ENCODE peak calls at places on chromosomes 13 and 19, in eight cellular contexts. G is endodermal cell, D is H1, A is tibial artery, U is right lobe of liver, J is OCI-LY7, E is mucosa of descending colon, W is thyroid gland. P is an unnamed sample.

GRCh38 chr19:40539070-40539469 is 37.6 kb upstream of the SHKBP1 start:
- DNase-seq in W (no peak), A (no peak), G (no peak), J (no peak), E (no peak), U (no peak), D (no peak), P (no peak)

GRCh38 chr19:35846038-35846668 is 6.2 kb downstream of the NPHS1 start:
- DNase-seq in E (no peak), A (no peak), J (no peak), D (peak; percentile 61), W (no peak), U (no peak), G (peak; percentile 73), P (no peak)

GRCh38 chr13:24927810-24928404 is 163.9 kb downstream of the RNF17 start:
- DNase-seq in A (no peak), U (no peak), J (no peak), D (no peak), G (no peak), W (no peak), E (no peak), P (no peak)

GRCh38 chr13:36981156-36981743 is 17.9 kb downstream of the ALG5 start:
- DNase-seq in W (no peak), D (no peak), U (no peak), G (no peak), A (no peak), E (no peak), J (peak; percentile 76), P (no peak)

GRCh38 chr19:18795540-18795939 is 4.4 kb upstream of the COMP start:
- DNase-seq in W (no peak), G (peak; percentile 59), J (no peak), E (no peak), A (no peak), U (no peak), D (no peak), P (no peak)

GRCh38 chr13:106533940-106534843 is 1.3 kb downstream of the EFNB2 start:
- DNase-seq in A (peak; percentile 40), J (no peak), G (peak; percentile 79), E (peak; percentile 71), D (peak; percentile 72), W (peak; percentile 61), U (peak; percentile 62), P (no peak)

GRCh38 chr13:33932765-33933406 is 114.9 kb downstream of the RFC3 start:
- DNase-seq in J (no peak), G (no peak), A (no peak), D (no peak), W (no peak), U (no peak), E (no peak), P (no peak)

GRCh38 chr13:31767175-31767900 is 28.0 kb downstream of the RXFP2 start:
- DNase-seq in E (no peak), A (no peak), J (no peak), G (no peak), W (no peak), U (no peak), D (no peak), P (no peak)

GRCh38 chr13:22801402-22802003 is 379.3 kb upstream of the SGCG start:
- DNase-seq in A (no peak), G (no peak), E (no peak), U (no peak), J (peak; percentile 20), D (no peak), W (no peak), P (no peak)

GRCh38 chr13:76717092-76717491 is 169.1 kb downstream of the KCTD12 start:
- DNase-seq in W (no peak), J (no peak), A (no peak), G (no peak), E (no peak), U (no peak), D (no peak), P (no peak)

DNA sequence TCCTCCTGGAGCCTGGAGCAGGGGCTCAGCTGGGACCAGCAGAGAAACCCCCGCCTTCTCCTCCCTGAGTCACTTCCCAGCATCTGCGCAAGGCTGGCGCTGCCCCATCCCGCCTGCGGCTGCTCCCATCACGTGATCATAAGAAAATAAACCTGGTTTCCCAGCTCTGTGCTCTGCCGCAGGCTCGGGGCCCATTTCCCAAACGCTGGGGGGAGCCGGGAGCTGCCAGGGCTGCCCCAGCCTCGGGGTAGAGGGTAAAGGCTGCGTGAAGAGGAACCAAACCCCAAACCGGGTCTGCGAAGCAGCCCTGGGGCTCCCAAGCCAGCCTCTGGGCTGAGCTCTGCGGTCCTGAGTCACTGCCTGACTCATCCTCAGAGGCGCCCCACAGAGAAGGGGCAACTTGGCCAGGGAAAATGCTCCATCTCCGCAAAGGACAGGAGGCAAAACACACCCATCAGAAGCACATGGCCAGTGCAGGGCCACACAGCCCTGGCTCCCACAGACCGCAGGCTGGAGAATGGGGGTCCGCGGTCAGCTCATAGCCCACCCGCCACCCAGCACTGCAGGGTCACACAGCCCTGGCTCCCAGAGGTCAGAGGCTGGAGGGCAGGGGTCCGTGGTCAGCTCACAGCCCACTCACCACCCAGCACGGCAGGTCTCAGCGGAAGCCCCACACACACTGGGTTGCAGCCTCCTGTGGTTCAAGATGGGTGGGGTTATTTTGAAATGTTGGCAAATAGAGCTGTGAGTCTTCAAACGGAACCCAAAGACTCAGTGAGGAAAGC is 67.1 kb downstream of the RASA3 start:
- DNase-seq in D (peak; percentile 77), E (peak; percentile 76), W (peak; percentile 66), U (peak; percentile 81), G (peak; percentile 93), A (peak; percentile 91), J (no peak), P (peak; percentile 94)
- H3K4me3 ChIP-seq in D (no peak overlapping the region), E (no peak overlapping the region), W (no peak overlapping the region), U (peak overlapping the region; percentile 15), G (no peak overlapping the region), A (peak overlapping the region; percentile 51), J (no peak overlapping the region), P (peak overlapping the region; percentile 43)

DNA sequence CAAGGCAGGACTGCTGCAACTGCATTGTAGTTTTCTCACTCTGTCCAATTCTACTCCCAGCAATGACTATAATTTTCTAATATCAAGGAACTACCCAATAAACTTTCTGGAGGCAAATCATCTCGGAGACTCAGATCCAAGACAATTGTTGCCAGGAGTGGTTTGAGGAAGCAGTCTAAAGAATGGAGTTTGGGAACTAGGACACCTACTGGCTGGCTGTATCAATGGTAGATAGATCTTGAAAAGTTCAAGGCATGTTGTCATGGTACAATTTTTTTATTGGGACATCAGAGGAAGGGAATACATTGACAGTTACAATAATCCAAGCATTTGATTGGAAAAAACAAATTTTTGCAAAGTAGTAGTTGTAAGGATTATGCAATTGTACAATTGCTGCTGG is 648.3 kb upstream of the SLITRK6 start:
- DNase-seq in J (no peak), E (no peak), D (no peak), G (no peak), U (no peak), W (no peak), A (no peak), P (no peak)
- TF ChIP-seq CTCF in J (no peak), E (no peak), D (peak; percentile 8), G (peak; percentile 64), U (no peak), W (no peak), A (no peak), P (no peak)

DNA sequence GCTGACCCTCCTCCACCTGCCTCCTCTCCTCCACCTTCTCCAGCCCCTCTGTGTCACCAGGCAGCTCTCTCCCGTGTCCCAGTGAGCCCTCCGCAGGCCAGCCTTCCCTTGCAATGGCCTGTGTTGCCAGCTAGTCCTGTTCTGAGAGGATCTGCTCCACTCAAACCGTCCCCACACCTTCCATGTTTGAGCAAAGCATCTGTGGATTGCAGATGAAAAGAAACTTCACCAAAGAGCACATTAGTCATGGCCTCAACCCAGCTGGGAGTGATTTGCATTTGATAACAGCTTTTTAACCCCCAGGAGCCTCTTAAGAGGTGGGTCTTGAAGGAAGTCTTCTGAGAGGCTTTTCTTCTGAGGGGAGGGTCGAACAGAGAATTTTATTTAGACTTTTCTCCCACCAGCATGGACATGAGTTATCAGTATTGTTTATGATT is 72.8 kb downstream of the COL4A2 start:
- DNase-seq in U (no peak), E (no peak), A (no peak), G (peak; percentile 83), J (no peak), W (no peak), D (peak; percentile 59), P (no peak)
- H3K4me3 ChIP-seq in U (no peak overlapping the region), E (no peak overlapping the region), A (no peak overlapping the region), G (peak overlapping the region; percentile 56), J (no peak overlapping the region), W (no peak overlapping the region), D (no peak overlapping the region), P (no peak overlapping the region)

DNA sequence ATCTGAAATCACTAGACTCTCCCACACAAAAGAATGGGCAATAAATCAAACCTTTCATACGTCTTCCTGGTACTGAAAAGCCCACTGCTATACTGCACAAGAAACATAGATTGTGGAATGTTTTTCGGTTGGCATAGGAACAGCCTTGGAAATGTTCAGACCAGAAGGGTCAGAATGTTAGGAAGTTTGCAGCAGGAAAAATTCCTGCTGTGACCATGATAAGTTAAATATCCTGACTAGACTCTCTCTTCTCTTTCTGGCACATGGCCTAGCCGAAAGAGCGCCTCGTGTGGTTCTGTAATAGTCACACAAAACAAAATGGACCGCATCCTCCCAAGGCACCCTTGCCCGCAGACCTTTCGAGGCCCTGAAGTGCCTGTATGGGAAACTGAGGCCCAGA is 427.2 kb downstream of the COG6 start:
- DNase-seq in E (no peak), U (no peak), J (no peak), A (no peak), G (no peak), D (no peak), W (no peak), P (no peak)
- TF ChIP-seq CTCF in E (no peak), U (no peak), J (peak; percentile 23), A (no peak), G (no peak), D (no peak), W (no peak), P (no peak)

P was measured in HFF-Myc.